ENCODE peak calls at places on chromosome 12, in seven cellular contexts. One of them, this sample, is unnamed.

GRCh38 chr12:117036046-117036445 is 63.2 kb downstream of the TESC start:
- DNase-seq in SW480: no peak
- DNase-seq in activated T-helper 9 cell treated with anti-CD3 and anti-CD28 coated beads, Interleukin-2, amount 50 U/mL, for 16 hours: no peak
- DNase-seq in A172: no peak
- DNase-seq in sigmoid colon: peak
- DNase-seq in stimulated activated CD8-positive, alpha-beta memory T cell treated with anti-CD3 and anti-CD28 coated beads, Interleukin-7, amount 100 ng/mL, for 24 hours: no peak
- DNase-seq in brain pericyte: no peak
- DNase-seq in this sample: no peak

GRCh38 chr12:128259556-128260070 is 7.4 kb upstream of the TMEM132C start:
- DNase-seq in SW480: peak
- DNase-seq in activated T-helper 9 cell treated with anti-CD3 and anti-CD28 coated beads, Interleukin-2, amount 50 U/mL, for 16 hours: no peak
- DNase-seq in A172: no peak
- DNase-seq in sigmoid colon: no peak
- DNase-seq in stimulated activated CD8-positive, alpha-beta memory T cell treated with anti-CD3 and anti-CD28 coated beads, Interleukin-7, amount 100 ng/mL, for 24 hours: no peak
- DNase-seq in brain pericyte: no peak
- DNase-seq in this sample: peak

GRCh38 chr12:75603475-75603874 is 92.1 kb upstream of the KRR1 start:
- DNase-seq in SW480: no peak
- DNase-seq in activated T-helper 9 cell treated with anti-CD3 and anti-CD28 coated beads, Interleukin-2, amount 50 U/mL, for 16 hours: no peak
- DNase-seq in A172: no peak
- DNase-seq in sigmoid colon: no peak
- DNase-seq in stimulated activated CD8-positive, alpha-beta memory T cell treated with anti-CD3 and anti-CD28 coated beads, Interleukin-7, amount 100 ng/mL, for 24 hours: no peak
- DNase-seq in brain pericyte: no peak
- DNase-seq in this sample: no peak

GRCh38 chr12:121975029-121975428 is 46.7 kb upstream of the BCL7A start:
- DNase-seq in SW480: no peak
- DNase-seq in activated T-helper 9 cell treated with anti-CD3 and anti-CD28 coated beads, Interleukin-2, amount 50 U/mL, for 16 hours: no peak
- DNase-seq in A172: no peak
- DNase-seq in sigmoid colon: no peak
- DNase-seq in stimulated activated CD8-positive, alpha-beta memory T cell treated with anti-CD3 and anti-CD28 coated beads, Interleukin-7, amount 100 ng/mL, for 24 hours: no peak
- DNase-seq in brain pericyte: no peak
- DNase-seq in this sample: no peak

GRCh38 chr12:716506-716905 is 35.9 kb upstream of the WNK1 start:
- DNase-seq in SW480: no peak
- DNase-seq in activated T-helper 9 cell treated with anti-CD3 and anti-CD28 coated beads, Interleukin-2, amount 50 U/mL, for 16 hours: peak
- DNase-seq in A172: no peak
- DNase-seq in sigmoid colon: no peak
- DNase-seq in stimulated activated CD8-positive, alpha-beta memory T cell treated with anti-CD3 and anti-CD28 coated beads, Interleukin-7, amount 100 ng/mL, for 24 hours: peak
- DNase-seq in brain pericyte: no peak
- DNase-seq in this sample: no peak

GRCh38 chr12:48143898-48144297 is 13.4 kb downstream of the ASB8 start:
- DNase-seq in SW480: no peak
- DNase-seq in activated T-helper 9 cell treated with anti-CD3 and anti-CD28 coated beads, Interleukin-2, amount 50 U/mL, for 16 hours: no peak
- DNase-seq in A172: no peak
- DNase-seq in sigmoid colon: no peak
- DNase-seq in stimulated activated CD8-positive, alpha-beta memory T cell treated with anti-CD3 and anti-CD28 coated beads, Interleukin-7, amount 100 ng/mL, for 24 hours: no peak
- DNase-seq in brain pericyte: no peak
- DNase-seq in this sample: no peak

GRCh38 chr12:113005759-113006158 is 27.4 kb downstream of the OAS2 start:
- DNase-seq in SW480: peak
- DNase-seq in activated T-helper 9 cell treated with anti-CD3 and anti-CD28 coated beads, Interleukin-2, amount 50 U/mL, for 16 hours: no peak
- DNase-seq in A172: peak
- DNase-seq in sigmoid colon: no peak
- DNase-seq in stimulated activated CD8-positive, alpha-beta memory T cell treated with anti-CD3 and anti-CD28 coated beads, Interleukin-7, amount 100 ng/mL, for 24 hours: no peak
- DNase-seq in brain pericyte: no peak
- DNase-seq in this sample: no peak

GRCh38 chr12:33180921-33181320 is 258.7 kb downstream of the SYT10 start:
- DNase-seq in SW480: peak
- DNase-seq in activated T-helper 9 cell treated with anti-CD3 and anti-CD28 coated beads, Interleukin-2, amount 50 U/mL, for 16 hours: no peak
- DNase-seq in A172: peak
- DNase-seq in sigmoid colon: no peak
- DNase-seq in stimulated activated CD8-positive, alpha-beta memory T cell treated with anti-CD3 and anti-CD28 coated beads, Interleukin-7, amount 100 ng/mL, for 24 hours: no peak
- DNase-seq in brain pericyte: no peak
- DNase-seq in this sample: no peak

GRCh38 chr12:109583733-109584132 is 10.1 kb downstream of the MVK start:
- DNase-seq in SW480: no peak
- DNase-seq in activated T-helper 9 cell treated with anti-CD3 and anti-CD28 coated beads, Interleukin-2, amount 50 U/mL, for 16 hours: no peak
- DNase-seq in A172: no peak
- DNase-seq in sigmoid colon: no peak
- DNase-seq in stimulated activated CD8-positive, alpha-beta memory T cell treated with anti-CD3 and anti-CD28 coated beads, Interleukin-7, amount 100 ng/mL, for 24 hours: no peak
- DNase-seq in brain pericyte: no peak
- DNase-seq in this sample: no peak

GRCh38 chr12:81992461-81992860 is 233.3 kb upstream of the PPFIA2 start:
- DNase-seq in SW480: peak
- DNase-seq in activated T-helper 9 cell treated with anti-CD3 and anti-CD28 coated beads, Interleukin-2, amount 50 U/mL, for 16 hours: no peak
- DNase-seq in A172: peak
- DNase-seq in sigmoid colon: no peak
- DNase-seq in stimulated activated CD8-positive, alpha-beta memory T cell treated with anti-CD3 and anti-CD28 coated beads, Interleukin-7, amount 100 ng/mL, for 24 hours: no peak
- DNase-seq in brain pericyte: no peak
- DNase-seq in this sample: no peak

GRCh38 chr12:52360106-52360662 is 7.1 kb downstream of the KRT85 start:
- DNase-seq in SW480: no peak
- DNase-seq in activated T-helper 9 cell treated with anti-CD3 and anti-CD28 coated beads, Interleukin-2, amount 50 U/mL, for 16 hours: no peak
- DNase-seq in A172: no peak
- DNase-seq in sigmoid colon: no peak
- DNase-seq in stimulated activated CD8-positive, alpha-beta memory T cell treated with anti-CD3 and anti-CD28 coated beads, Interleukin-7, amount 100 ng/mL, for 24 hours: no peak
- DNase-seq in brain pericyte: no peak
- DNase-seq in this sample: no peak